ENCODE peak calls at places on chromosomes 4 and X, in seven cellular contexts. V is stomach, O is heart right ventricle, R is astrocyte, W is GM06990, D is gastrocnemius medialis, G is mammary epithelial cell. E is an unnamed sample. For H3K27me3, the result is how much of the 10 kb centered on the place peaks cover.

GRCh38 chr4:184384056-184384809 is 90.1 kb downstream of the IRF2 start:
- DNase-seq in V (peak), O (no peak), R (peak), W (peak), D (peak), G (peak), E (peak)

GRCh38 chr4:162341533-162341932 is 177.7 kb upstream of the FSTL5 start:
- DNase-seq in V (no peak), O (no peak), R (no peak), W (no peak), D (no peak), G (no peak), E (no peak)

GRCh38 chr4:24816797-24817196 is 21.4 kb downstream of the SOD3 start:
- DNase-seq in V (no peak), O (no peak), R (no peak), W (no peak), D (no peak), G (no peak), E (no peak)

GRCh38 chrX:96394566-96394965 is 290.1 kb upstream of the DIAPH2 start:
- DNase-seq in V (no peak), O (no peak), R (no peak), W (no peak), D (no peak), G (no peak), E (no peak)

GRCh38 chr4:41041541-41041940 is 172.8 kb downstream of the APBB2 start:
- DNase-seq in V (no peak), O (no peak), R (no peak), W (no peak), D (no peak), G (no peak), E (no peak)

GRCh38 chr4:7876096-7876993 is 63.3 kb downstream of the AFAP1 start:
- DNase-seq in V (no peak), O (no peak), R (peak), W (no peak), D (no peak), G (peak), E (no peak)

GRCh38 chr4:73213917-73214663 is 44.5 kb downstream of the ANKRD17 start:
- DNase-seq in V (no peak), O (no peak), R (peak), W (no peak), D (no peak), G (no peak), E (no peak)

GRCh38 chr4:113849771-113850170 is 88.2 kb upstream of the CAMK2D start:
- DNase-seq in V (no peak), O (peak), R (peak), W (no peak), D (no peak), G (no peak), E (no peak)

GRCh38 chr4:128954941-128955340 is 138.4 kb downstream of the SCLT1 start:
- DNase-seq in V (no peak), O (no peak), R (no peak), W (no peak), D (no peak), G (no peak), E (no peak)

GRCh38 chrX:72272868-72273267 is 4.2 kb downstream of the RPS4X start:
- DNase-seq in V (no peak), O (no peak), R (peak), W (no peak), D (no peak), G (peak), E (no peak)

GRCh38 chrX:72540318-72540717 is 32.3 kb downstream of the HDAC8 start:
- DNase-seq in V (no peak), O (no peak), R (peak), W (no peak), D (no peak), G (no peak), E (peak)

GRCh38 chrX:153673398-153674218 is at the start of gene PNCK:
- DNase-seq in V (no peak), O (no peak), R (no peak), W (no peak), D (no peak), G (no peak), E (no peak)

GRCh38 chr4:177147668-177148067 is 162.0 kb upstream of the NEIL3 start:
- DNase-seq in V (no peak), O (no peak), R (no peak), W (no peak), D (no peak), G (no peak), E (no peak)

GRCh38 chrX:15598031-15598430 is 2.7 kb downstream of the ACE2 start:
- DNase-seq in V (no peak), O (no peak), R (peak), W (no peak), D (no peak), G (no peak), E (no peak)

GRCh38 chr4:69025191-69025998 is 70.9 kb upstream of the UGT2B7 start:
- DNase-seq in V (no peak), O (no peak), R (no peak), W (no peak), D (no peak), G (no peak), E (no peak)
- TF ChIP-seq CTCF in V (no peak), O (no peak), R (no peak), W (peak), D (no peak), G (peak), E (no peak)

GRCh38 chrX:57964975-57965374 is 54.7 kb upstream of the ZXDA start:
- DNase-seq in V (no peak), O (no peak), R (no peak), W (no peak), D (no peak), G (no peak), E (no peak)
- H3K27me3 ChIP-seq in V (under half), O (under half), R (under half), W (under half), D (under half), G (under half), E (under half)

DNA sequence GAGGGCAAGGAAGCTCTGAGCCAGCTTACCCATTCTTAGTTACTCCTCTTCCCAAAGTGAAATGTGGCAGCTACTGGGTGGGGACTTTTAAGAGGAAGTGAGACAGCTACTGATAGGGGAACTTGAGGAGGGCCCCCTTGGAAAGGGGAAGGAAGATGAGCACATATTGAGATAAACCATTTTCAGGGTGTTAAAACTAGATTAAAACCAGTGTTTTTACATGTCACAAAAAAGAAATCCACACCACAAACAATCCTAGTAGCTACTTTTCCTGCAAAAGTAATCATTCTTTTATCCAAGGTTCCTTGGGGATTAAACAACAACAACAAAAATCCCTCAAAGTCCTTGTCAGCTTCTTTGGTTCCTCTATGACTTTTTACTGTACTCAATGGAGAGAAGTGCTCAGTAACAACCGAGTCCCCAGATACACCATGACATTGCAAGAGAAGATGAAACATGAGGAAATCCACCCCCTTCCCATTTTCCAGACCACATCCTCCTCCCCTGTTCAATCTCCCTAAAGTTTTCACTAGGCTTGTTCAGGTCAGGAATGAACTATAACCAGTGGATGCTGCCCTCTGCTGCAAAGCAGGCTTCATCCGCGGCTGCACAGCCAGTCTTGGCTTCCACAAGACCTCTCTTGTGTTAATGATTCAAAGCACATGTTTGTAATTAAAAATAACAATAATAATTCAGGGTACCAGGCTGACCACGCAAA is 113.5 kb upstream of the TMEM164 start:
- DNase-seq in V (no peak), O (no peak), R (no peak), W (no peak), D (no peak), G (no peak), E (no peak)
- H3K4me3 ChIP-seq in V (no peak), O (no peak), R (no peak), W (no peak), D (no peak), G (no peak), E (no peak)

GRCh38 chr4:42655921-42656735 is 777 bp downstream of the ATP8A1 start:
- DNase-seq in V (peak), O (peak), R (no peak), W (peak), D (peak), G (no peak), E (no peak)

GRCh38 chr4:42656986-42657792 is at the start of gene ATP8A1:
- DNase-seq in V (peak), O (peak), R (peak), W (peak), D (peak), G (peak), E (peak)

GRCh38 chr4:42654606-42655005 is 2.3 kb downstream of the ATP8A1 start:
- DNase-seq in V (no peak), O (no peak), R (peak), W (no peak), D (peak), G (peak), E (peak)

GRCh38 chr4:42655248-42655647 is 1.7 kb downstream of the ATP8A1 start:
- DNase-seq in V (no peak), O (no peak), R (no peak), W (no peak), D (no peak), G (no peak), E (no peak)

DNA sequence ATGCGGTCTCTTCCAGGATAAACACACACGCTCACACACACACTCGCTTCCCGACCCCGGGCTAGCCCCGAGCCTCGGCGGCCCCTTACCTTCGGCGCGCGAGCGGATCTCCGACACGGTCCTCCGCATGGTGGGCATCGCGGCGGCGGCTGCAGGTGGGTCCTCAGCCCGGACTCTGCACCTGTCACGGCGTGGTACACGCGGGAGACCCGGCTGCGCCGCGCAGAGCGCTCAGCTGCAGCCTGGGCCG is 244 bp downstream of the ATP8A1 start:
- DNase-seq in V (no peak), O (no peak), R (no peak), W (no peak), D (no peak), G (no peak), E (no peak)
- TF ChIP-seq CTCF in V (no peak), O (no peak), R (no peak), W (no peak), D (no peak), G (no peak), E (no peak)

GRCh38 chrX:65723706-65724105 is 56.3 kb downstream of the MSN start:
- DNase-seq in V (no peak), O (no peak), R (no peak), W (peak), D (no peak), G (no peak), E (no peak)
- H3K27me3 ChIP-seq in V (under half), O (under half), R (under half), W (under half), D (under half), G (under half), E (under half)

GRCh38 chrX:38596939-38597338 is 35.6 kb downstream of the TSPAN7 start:
- DNase-seq in V (no peak), O (no peak), R (no peak), W (no peak), D (no peak), G (no peak), E (no peak)
- H3K4me3 ChIP-seq in V (no peak), O (no peak), R (no peak), W (no peak), D (no peak), G (no peak), E (no peak)

GRCh38 chrX:104270212-104270611 is 15.5 kb upstream of the ESX1 start:
- DNase-seq in V (no peak), O (no peak), R (no peak), W (no peak), D (no peak), G (no peak), E (no peak)

GRCh38 chrX:104270916-104271512 is 16.3 kb upstream of the ESX1 start:
- DNase-seq in V (no peak), O (peak), R (peak), W (no peak), D (peak), G (peak), E (no peak)
- TF ChIP-seq CTCF in V (peak), O (peak), R (peak), W (peak), D (peak), G (peak), E (peak)

DNA sequence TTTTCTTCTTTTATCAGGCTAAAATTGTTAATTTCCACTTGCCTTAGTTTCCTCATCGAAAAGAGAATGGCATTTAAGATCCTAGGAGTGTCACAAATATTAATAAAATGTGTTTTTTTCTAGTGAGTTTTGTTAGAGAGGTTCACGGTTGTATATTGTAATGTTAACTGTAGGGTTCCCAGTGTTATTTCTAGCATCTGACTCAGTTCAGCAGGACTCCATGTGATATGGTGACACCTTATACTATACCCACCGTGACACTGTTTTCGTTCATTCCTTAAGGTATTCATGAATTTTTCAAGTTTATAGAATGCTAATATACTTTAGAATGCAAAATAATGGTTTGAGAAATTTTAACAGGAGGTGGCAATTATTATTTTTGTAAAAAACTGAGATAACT is 90.2 kb downstream of the NEUROG2 start:
- DNase-seq in V (no peak), O (no peak), R (no peak), W (no peak), D (no peak), G (no peak), E (no peak)
- H3K27me3 ChIP-seq in V (under half), O (under half), R (under half), W (under half), D (under half), G (under half), E (under half)

GRCh38 chr4:56272003-56272402 is 115.3 kb downstream of the AASDH start:
- DNase-seq in V (no peak), O (no peak), R (no peak), W (no peak), D (no peak), G (no peak), E (no peak)
- H3K4me3 ChIP-seq in V (no peak), O (no peak), R (no peak), W (no peak), D (no peak), G (no peak), E (no peak)